ENCODE peak calls at places on chromosome 22, in five cellular contexts. One of them, this sample, is unnamed. For H3K27me3 and H3K36me3, the result is how much of the 10 kb centered on the place peaks cover.

GRCh38 chr22:29580200-29580810 is 608 bp downstream of the NIPSNAP1 start:
- DNase-seq in aorta: no peak
- DNase-seq in colonic mucosa: peak
- DNase-seq in PC-9: no peak
- DNase-seq in esophagus muscularis mucosa: no peak
- DNase-seq in this sample: peak

GRCh38 chr22:19910180-19910744 is 31.3 kb upstream of the COMT start:
- DNase-seq in aorta: no peak
- DNase-seq in colonic mucosa: no peak
- DNase-seq in PC-9: no peak
- DNase-seq in esophagus muscularis mucosa: no peak
- DNase-seq in this sample: no peak

GRCh38 chr22:24485608-24486007 is 9.5 kb upstream of the UPB1 start:
- DNase-seq in aorta: no peak
- DNase-seq in colonic mucosa: no peak
- DNase-seq in PC-9: no peak
- DNase-seq in esophagus muscularis mucosa: no peak
- DNase-seq in this sample: no peak

GRCh38 chr22:49934891-49935557 is 16.6 kb downstream of the CRELD2 start:
- DNase-seq in aorta: peak
- DNase-seq in colonic mucosa: peak
- DNase-seq in PC-9: peak
- DNase-seq in esophagus muscularis mucosa: peak
- DNase-seq in this sample: peak

GRCh38 chr22:33620085-33620484 is 300.2 kb downstream of the LARGE1 start:
- DNase-seq in aorta: no peak
- DNase-seq in colonic mucosa: no peak
- DNase-seq in PC-9: no peak
- DNase-seq in esophagus muscularis mucosa: no peak
- DNase-seq in this sample: no peak

GRCh38 chr22:44129614-44129976 is 51.1 kb upstream of the PARVG start:
- DNase-seq in aorta: no peak
- DNase-seq in colonic mucosa: no peak
- DNase-seq in PC-9: no peak
- DNase-seq in esophagus muscularis mucosa: no peak
- DNase-seq in this sample: no peak

GRCh38 chr22:35212020-35212419 is 45.3 kb upstream of the HMGXB4 start:
- DNase-seq in aorta: no peak
- DNase-seq in colonic mucosa: no peak
- DNase-seq in PC-9: peak
- DNase-seq in esophagus muscularis mucosa: no peak
- DNase-seq in this sample: no peak

GRCh38 chr22:24510694-24511625 is 15.8 kb downstream of the UPB1 start:
- DNase-seq in aorta: no peak
- DNase-seq in colonic mucosa: peak
- DNase-seq in PC-9: no peak
- DNase-seq in esophagus muscularis mucosa: no peak
- DNase-seq in this sample: no peak

GRCh38 chr22:42934338-42934737 is 77.3 kb upstream of the ARFGAP3 start:
- DNase-seq in aorta: peak
- DNase-seq in colonic mucosa: no peak
- DNase-seq in PC-9: no peak
- DNase-seq in esophagus muscularis mucosa: no peak
- DNase-seq in this sample: no peak

GRCh38 chr22:30602049-30602448 is 4.9 kb upstream of the TCN2 start:
- DNase-seq in aorta: no peak
- DNase-seq in colonic mucosa: peak
- DNase-seq in PC-9: no peak
- DNase-seq in esophagus muscularis mucosa: no peak
- DNase-seq in this sample: no peak

GRCh38 chr22:47442821-47443220 is 680.4 kb downstream of the TBC1D22A start:
- DNase-seq in aorta: peak
- DNase-seq in colonic mucosa: peak
- DNase-seq in PC-9: no peak
- DNase-seq in esophagus muscularis mucosa: no peak
- DNase-seq in this sample: no peak

GRCh38 chr22:47847281-47847890 is 1084.9 kb downstream of the TBC1D22A start:
- DNase-seq in aorta: no peak
- DNase-seq in colonic mucosa: no peak
- DNase-seq in PC-9: no peak
- DNase-seq in esophagus muscularis mucosa: peak
- DNase-seq in this sample: no peak

GRCh38 chr22:19524170-19525115 is at the start of gene CLDN5:
- DNase-seq in aorta: peak
- DNase-seq in colonic mucosa: no peak
- DNase-seq in PC-9: no peak
- DNase-seq in esophagus muscularis mucosa: no peak
- DNase-seq in this sample: no peak

GRCh38 chr22:49953680-49954344 is 6.8 kb upstream of the PIM3 start:
- DNase-seq in aorta: no peak
- DNase-seq in colonic mucosa: no peak
- DNase-seq in PC-9: no peak
- DNase-seq in esophagus muscularis mucosa: no peak
- DNase-seq in this sample: peak

GRCh38 chr22:50184004-50184461 is 1.7 kb upstream of the TRABD start:
- DNase-seq in aorta: no peak
- DNase-seq in colonic mucosa: peak
- DNase-seq in PC-9: peak
- DNase-seq in esophagus muscularis mucosa: peak
- DNase-seq in this sample: peak

GRCh38 chr22:30575011-30575671 is 676 bp upstream of the GAL3ST1 start:
- DNase-seq in aorta: peak
- DNase-seq in colonic mucosa: peak
- DNase-seq in PC-9: no peak
- DNase-seq in esophagus muscularis mucosa: no peak
- DNase-seq in this sample: no peak

GRCh38 chr22:48240935-48241230 is 1478.4 kb downstream of the TBC1D22A start:
- DNase-seq in aorta: no peak
- DNase-seq in colonic mucosa: no peak
- DNase-seq in PC-9: no peak
- DNase-seq in esophagus muscularis mucosa: no peak
- DNase-seq in this sample: no peak

GRCh38 chr22:44307509-44308169 is 5.1 kb downstream of the SHISAL1 start:
- DNase-seq in aorta: no peak
- DNase-seq in colonic mucosa: no peak
- DNase-seq in PC-9: no peak
- DNase-seq in esophagus muscularis mucosa: no peak
- DNase-seq in this sample: no peak

GRCh38 chr22:30305519-30305905 is 16.2 kb upstream of the CASTOR1 start:
- DNase-seq in aorta: no peak
- DNase-seq in colonic mucosa: peak
- DNase-seq in PC-9: no peak
- DNase-seq in esophagus muscularis mucosa: no peak
- DNase-seq in this sample: no peak

GRCh38 chr22:19520566-19521305 is 3.5 kb downstream of the CLDN5 start:
- DNase-seq in aorta: peak
- DNase-seq in colonic mucosa: no peak
- DNase-seq in PC-9: no peak
- DNase-seq in esophagus muscularis mucosa: no peak
- DNase-seq in this sample: no peak

GRCh38 chr22:27216444-27216843 is 559.1 kb downstream of the MIAT start:
- DNase-seq in aorta: no peak
- DNase-seq in colonic mucosa: no peak
- DNase-seq in PC-9: no peak
- DNase-seq in esophagus muscularis mucosa: no peak
- DNase-seq in this sample: no peak

GRCh38 chr22:27218521-27218920 is 561.1 kb downstream of the MIAT start:
- DNase-seq in aorta: no peak
- DNase-seq in colonic mucosa: no peak
- DNase-seq in PC-9: no peak
- DNase-seq in esophagus muscularis mucosa: no peak
- DNase-seq in this sample: no peak

GRCh38 chr22:27219036-27219435 is 561.6 kb downstream of the MIAT start:
- DNase-seq in aorta: no peak
- DNase-seq in colonic mucosa: no peak
- DNase-seq in PC-9: no peak
- DNase-seq in esophagus muscularis mucosa: no peak
- DNase-seq in this sample: no peak

GRCh38 chr22:27217154-27217553 is 559.8 kb downstream of the MIAT start:
- DNase-seq in aorta: no peak
- DNase-seq in colonic mucosa: no peak
- DNase-seq in PC-9: no peak
- DNase-seq in esophagus muscularis mucosa: no peak
- DNase-seq in this sample: no peak

GRCh38 chr22:27218012-27218483 is 560.7 kb downstream of the MIAT start:
- DNase-seq in aorta: no peak
- DNase-seq in colonic mucosa: no peak
- DNase-seq in PC-9: no peak
- DNase-seq in esophagus muscularis mucosa: no peak
- DNase-seq in this sample: no peak
- H3K27me3 ChIP-seq in aorta: under half
- H3K27me3 ChIP-seq in colonic mucosa: under half
- H3K27me3 ChIP-seq in PC-9: under half
- H3K27me3 ChIP-seq in esophagus muscularis mucosa: under half
- H3K27me3 ChIP-seq in this sample: under half

DNA sequence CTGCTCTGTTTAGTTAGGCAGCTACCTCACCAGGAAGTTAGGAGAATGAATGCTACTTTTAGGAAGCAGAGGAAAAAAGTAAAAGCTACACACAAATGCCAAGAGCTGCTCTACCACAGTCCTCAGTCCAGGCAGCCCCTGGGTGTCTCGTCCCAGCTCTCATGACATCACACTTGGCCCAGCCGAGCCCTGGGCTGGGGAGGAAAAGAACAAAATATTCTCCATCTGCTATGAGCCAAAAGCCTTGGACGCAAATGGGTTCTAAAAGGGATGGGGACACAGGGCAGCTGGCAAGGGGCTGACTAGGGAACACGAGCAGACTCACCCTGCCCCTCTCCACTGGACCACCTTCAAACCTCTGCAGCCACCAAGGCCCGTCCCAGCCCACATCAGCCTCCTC is 26.1 kb downstream of the TMEM184B start:
- DNase-seq in aorta: peak
- DNase-seq in colonic mucosa: no peak
- DNase-seq in PC-9: no peak
- DNase-seq in esophagus muscularis mucosa: no peak
- DNase-seq in this sample: no peak
- H3K27ac ChIP-seq in aorta: peak
- H3K27ac ChIP-seq in colonic mucosa: no peak
- H3K27ac ChIP-seq in PC-9: no peak
- H3K27ac ChIP-seq in esophagus muscularis mucosa: peak
- H3K27ac ChIP-seq in this sample: no peak

GRCh38 chr22:17807086-17807485 is 32.8 kb upstream of the BID start:
- DNase-seq in aorta: no peak
- DNase-seq in colonic mucosa: no peak
- DNase-seq in PC-9: no peak
- DNase-seq in esophagus muscularis mucosa: no peak
- DNase-seq in this sample: no peak
- H3K36me3 ChIP-seq in aorta: under half
- H3K36me3 ChIP-seq in colonic mucosa: under half
- H3K36me3 ChIP-seq in PC-9: under half
- H3K36me3 ChIP-seq in esophagus muscularis mucosa: half or more
- H3K36me3 ChIP-seq in this sample: under half

DNA sequence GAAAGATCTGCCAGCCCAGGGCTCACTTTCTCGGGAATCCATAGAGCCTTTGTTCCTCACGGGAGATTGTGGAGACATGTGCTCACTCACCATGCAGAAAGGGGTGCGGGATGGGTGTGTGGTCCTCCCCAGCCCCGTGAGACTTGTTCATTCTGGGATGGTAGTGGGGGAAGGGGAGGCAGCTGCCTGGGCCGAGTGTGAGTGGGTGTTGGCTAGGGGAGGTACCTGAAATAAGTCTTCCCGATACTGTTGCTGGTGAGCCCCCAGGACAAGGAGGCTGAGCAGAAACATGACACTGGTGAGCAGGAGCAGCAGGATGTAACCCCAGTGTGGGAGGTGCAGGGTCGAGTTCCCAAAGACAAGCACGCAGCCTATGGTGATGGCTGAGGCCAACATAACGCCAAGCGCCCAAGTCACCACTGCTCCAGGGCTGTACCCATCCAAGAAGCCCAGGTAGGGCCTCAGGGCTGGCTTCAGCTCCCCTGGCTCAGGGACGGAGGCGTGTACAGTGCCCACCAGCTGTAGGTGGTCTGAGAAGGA is 2.8 kb downstream of the SLC7A4 start:
- DNase-seq in aorta: no peak
- DNase-seq in colonic mucosa: no peak
- DNase-seq in PC-9: no peak
- DNase-seq in esophagus muscularis mucosa: no peak
- DNase-seq in this sample: no peak
- H3K27me3 ChIP-seq in aorta: under half
- H3K27me3 ChIP-seq in colonic mucosa: under half
- H3K27me3 ChIP-seq in PC-9: under half
- H3K27me3 ChIP-seq in esophagus muscularis mucosa: under half
- H3K27me3 ChIP-seq in this sample: under half

GRCh38 chr22:40477683-40478348 is 107.4 kb downstream of the SGSM3 start:
- DNase-seq in aorta: no peak
- DNase-seq in colonic mucosa: no peak
- DNase-seq in PC-9: no peak
- DNase-seq in esophagus muscularis mucosa: no peak
- DNase-seq in this sample: no peak
- H3K27ac ChIP-seq in aorta: no peak
- H3K27ac ChIP-seq in colonic mucosa: no peak
- H3K27ac ChIP-seq in PC-9: peak
- H3K27ac ChIP-seq in esophagus muscularis mucosa: no peak
- H3K27ac ChIP-seq in this sample: no peak

GRCh38 chr22:46346680-46347405 is 11.3 kb downstream of the TRMU start:
- DNase-seq in aorta: peak
- DNase-seq in colonic mucosa: no peak
- DNase-seq in PC-9: no peak
- DNase-seq in esophagus muscularis mucosa: no peak
- DNase-seq in this sample: peak
- H3K36me3 ChIP-seq in aorta: under half
- H3K36me3 ChIP-seq in colonic mucosa: under half
- H3K36me3 ChIP-seq in PC-9: under half
- H3K36me3 ChIP-seq in esophagus muscularis mucosa: half or more
- H3K36me3 ChIP-seq in this sample: under half

GRCh38 chr22:37479196-37479595 is 7.0 kb downstream of the MFNG start:
- DNase-seq in aorta: no peak
- DNase-seq in colonic mucosa: no peak
- DNase-seq in PC-9: no peak
- DNase-seq in esophagus muscularis mucosa: no peak
- DNase-seq in this sample: peak

GRCh38 chr22:37473437-37473946 is 12.7 kb downstream of the MFNG start:
- DNase-seq in aorta: no peak
- DNase-seq in colonic mucosa: no peak
- DNase-seq in PC-9: no peak
- DNase-seq in esophagus muscularis mucosa: no peak
- DNase-seq in this sample: peak

GRCh38 chr22:37480387-37481346 is 5.5 kb downstream of the MFNG start:
- DNase-seq in aorta: no peak
- DNase-seq in colonic mucosa: no peak
- DNase-seq in PC-9: no peak
- DNase-seq in esophagus muscularis mucosa: no peak
- DNase-seq in this sample: no peak

GRCh38 chr22:37474447-37475090 is 11.6 kb downstream of the MFNG start:
- DNase-seq in aorta: no peak
- DNase-seq in colonic mucosa: no peak
- DNase-seq in PC-9: no peak
- DNase-seq in esophagus muscularis mucosa: no peak
- DNase-seq in this sample: peak

GRCh38 chr22:37476389-37477329 is 9.5 kb downstream of the MFNG start:
- DNase-seq in aorta: no peak
- DNase-seq in colonic mucosa: no peak
- DNase-seq in PC-9: no peak
- DNase-seq in esophagus muscularis mucosa: no peak
- DNase-seq in this sample: no peak
- H3K27me3 ChIP-seq in aorta: under half
- H3K27me3 ChIP-seq in colonic mucosa: under half
- H3K27me3 ChIP-seq in PC-9: under half
- H3K27me3 ChIP-seq in esophagus muscularis mucosa: under half
- H3K27me3 ChIP-seq in this sample: under half

GRCh38 chr22:36299911-36300310 is 47.0 kb downstream of the APOL1 start:
- DNase-seq in aorta: no peak
- DNase-seq in colonic mucosa: no peak
- DNase-seq in PC-9: no peak
- DNase-seq in esophagus muscularis mucosa: no peak
- DNase-seq in this sample: no peak
- H3K27ac ChIP-seq in aorta: no peak
- H3K27ac ChIP-seq in colonic mucosa: no peak
- H3K27ac ChIP-seq in PC-9: no peak
- H3K27ac ChIP-seq in esophagus muscularis mucosa: peak
- H3K27ac ChIP-seq in this sample: no peak